ENCODE peak calls at places on chromosomes 11 and 22, in four cellular contexts. A is left ventricle myocardium inferior, Z is astrocyte of the hippocampus, W is Right ventricle myocardium superior. F is an unnamed sample.

GRCh38 chr11:132646890-132647289 is 885.4 kb downstream of the OPCML start:
- DNase-seq in A (no peak), Z (no peak), W (no peak), F (no peak)

GRCh38 chr11:119697445-119697844 is 31.6 kb downstream of the NECTIN1 start:
- DNase-seq in W (no peak), A (no peak), Z (no peak), F (no peak)

GRCh38 chr11:104968856-104969776 is 742 bp upstream of the CASP4 start:
- DNase-seq in W (peak), Z (no peak), A (peak), F (no peak)

GRCh38 chr22:49565516-49565855 is 262.2 kb downstream of the BRD1 start:
- DNase-seq in Z (no peak), A (no peak), W (peak), F (no peak)

GRCh38 chr11:48087974-48088681 is 107.8 kb downstream of the PTPRJ start:
- DNase-seq in W (peak), A (peak), Z (no peak), F (no peak)

GRCh38 chr11:135069884-135070283 is 657.8 kb upstream of the B3GAT1 start:
- DNase-seq in A (no peak), Z (peak), W (no peak), F (no peak)

GRCh38 chr11:63907808-63908530 is 9.0 kb downstream of the RCOR2 start:
- DNase-seq in Z (no peak), A (no peak), W (no peak), F (no peak)

GRCh38 chr11:121523581-121524232 is 70.9 kb upstream of the SORL1-AS1 start:
- DNase-seq in Z (no peak), A (no peak), W (no peak), F (no peak)

GRCh38 chr11:114821626-114822025 is 143.3 kb downstream of the NXPE2 start:
- DNase-seq in W (no peak), Z (peak), A (no peak), F (no peak)

GRCh38 chr11:56624661-56625110 is 10.0 kb upstream of the OR5M1 start:
- DNase-seq in W (no peak), Z (peak), A (no peak), F (peak)

GRCh38 chr11:116077092-116077491 is 572.9 kb upstream of the CADM1 start:
- DNase-seq in Z (no peak), A (no peak), W (no peak), F (no peak)

GRCh38 chr11:73213196-73214143 is 4.6 kb upstream of the P2RY2 start:
- DNase-seq in A (no peak), Z (no peak), W (no peak), F (no peak)

GRCh38 chr11:102438311-102439062 is 14.1 kb downstream of the TMEM123 start:
- DNase-seq in Z (no peak), W (no peak), A (no peak), F (no peak)

GRCh38 chr11:120259988-120260565 is 20.1 kb downstream of the POU2F3 start:
- DNase-seq in W (no peak), Z (no peak), A (no peak), F (no peak)

GRCh38 chr22:48428556-48429371 is 1398.9 kb downstream of the BRD1 start:
- DNase-seq in Z (peak), A (no peak), W (no peak), F (no peak)

GRCh38 chr11:134696455-134696854 is 284.4 kb upstream of the B3GAT1 start:
- DNase-seq in W (no peak), A (no peak), Z (no peak), F (no peak)